ENCODE peak calls at places on chromosomes 6 and 20, in ten cellular contexts. J is breast epithelium; T is activated CD4-positive, alpha-beta T cell treated with anti-CD3 and anti-CD28 coated beads, Interleukin-2, amount 10 ng/mL, durations not matched to agents 7 days and 5 days; N is retina; Q is HTR-8/SVneo; G is NCI-H2081; V is left cardiac atrium; Z is head of caudate nucleus; B is amniotic epithelial cell; I is GM23338. K is an unnamed sample.

GRCh38 chr6:11744753-11745152 is 33.9 kb downstream of the ADTRP start:
- DNase-seq in J (peak), T (no peak), N (no peak), Q (no peak), G (no peak), V (peak), Z (no peak), B (peak), I (no peak), K (peak)

GRCh38 chr6:39847216-39847615 is 55.0 kb downstream of the DAAM2 start:
- DNase-seq in J (no peak), T (no peak), N (no peak), Q (no peak), G (no peak), V (peak), Z (peak), B (no peak), I (peak), K (no peak)

GRCh38 chr6:166704171-166704570 is 77.1 kb upstream of the RPS6KA2 start:
- DNase-seq in J (no peak), T (no peak), N (no peak), Q (no peak), G (no peak), V (no peak), Z (no peak), B (no peak), I (no peak), K (no peak)

GRCh38 chr20:3696745-3697587 is 15.2 kb upstream of the ADAM33 start:
- DNase-seq in J (no peak), T (no peak), N (no peak), Q (no peak), G (no peak), V (no peak), Z (no peak), B (no peak), I (no peak), K (no peak)

GRCh38 chr6:113291751-113292445 is 565.2 kb upstream of the MARCKS start:
- DNase-seq in J (no peak), T (no peak), N (no peak), Q (no peak), G (no peak), V (no peak), Z (peak), B (no peak), I (no peak), K (peak)

GRCh38 chr20:53914091-53914860 is 156.1 kb downstream of the BCAS1 start:
- DNase-seq in J (no peak), T (no peak), N (peak), Q (no peak), G (no peak), V (no peak), Z (no peak), B (no peak), I (no peak), K (peak)

GRCh38 chr6:151806757-151807512 is 547 bp upstream of the ESR1 start:
- DNase-seq in J (no peak), T (no peak), N (no peak), Q (no peak), G (no peak), V (no peak), Z (no peak), B (no peak), I (peak), K (no peak)

GRCh38 chr6:149403534-149403933 is 3.5 kb downstream of the SUMO4 start:
- DNase-seq in J (no peak), T (no peak), N (no peak), Q (no peak), G (no peak), V (no peak), Z (no peak), B (no peak), I (no peak), K (no peak)

GRCh38 chr6:98877250-98877649 is 42.9 kb downstream of the POU3F2 start:
- DNase-seq in J (no peak), T (no peak), N (no peak), Q (no peak), G (no peak), V (no peak), Z (no peak), B (peak), I (no peak), K (peak)

GRCh38 chr6:161101517-161101916 is 109.9 kb downstream of the MAP3K4 start:
- DNase-seq in J (no peak), T (no peak), N (peak), Q (no peak), G (no peak), V (no peak), Z (peak), B (no peak), I (peak), K (no peak)

GRCh38 chr6:12602951-12603710 is 113.4 kb upstream of the PHACTR1 start:
- DNase-seq in J (peak), T (no peak), N (peak), Q (peak), G (peak), V (peak), Z (no peak), B (peak), I (peak), K (peak)

GRCh38 chr6:18031189-18031588 is 43.8 kb upstream of the KIF13A start:
- DNase-seq in J (no peak), T (no peak), N (no peak), Q (no peak), G (no peak), V (no peak), Z (no peak), B (no peak), I (no peak), K (no peak)

GRCh38 chr6:142771162-142771561 is 173.8 kb downstream of the HIVEP2 start:
- DNase-seq in J (no peak), T (no peak), N (no peak), Q (no peak), G (no peak), V (no peak), Z (no peak), B (no peak), I (no peak), K (no peak)

GRCh38 chr6:135995160-135995898 is 143.8 kb downstream of the PDE7B start:
- DNase-seq in J (no peak), T (no peak), N (no peak), Q (peak), G (no peak), V (no peak), Z (no peak), B (peak), I (no peak), K (peak)

GRCh38 chr6:117491916-117492315 is 9.4 kb downstream of the DCBLD1 start:
- DNase-seq in J (no peak), T (no peak), N (no peak), Q (peak), G (no peak), V (no peak), Z (no peak), B (no peak), I (no peak), K (no peak)

GRCh38 chr6:133205304-133205703 is 35.9 kb upstream of the EYA4 start:
- DNase-seq in J (no peak), T (no peak), N (no peak), Q (no peak), G (no peak), V (no peak), Z (no peak), B (no peak), I (no peak), K (no peak)

GRCh38 chr6:72401865-72402264 is 220.0 kb upstream of the KCNQ5 start:
- DNase-seq in J (no peak), T (no peak), N (no peak), Q (no peak), G (no peak), V (no peak), Z (no peak), B (no peak), I (no peak), K (no peak)

GRCh38 chr6:18392346-18392877 is 5.3 kb downstream of the RNF144B start:
- DNase-seq in J (no peak), T (no peak), N (no peak), Q (no peak), G (no peak), V (no peak), Z (no peak), B (no peak), I (no peak), K (no peak)

GRCh38 chr6:34151321-34152041 is 5.6 kb upstream of the GRM4 start:
- DNase-seq in J (no peak), T (no peak), N (no peak), Q (no peak), G (no peak), V (no peak), Z (no peak), B (no peak), I (peak), K (no peak)

GRCh38 chr6:44219053-44219814 is 2.5 kb downstream of the MYMX start:
- DNase-seq in J (peak), T (no peak), N (peak), Q (peak), G (peak), V (peak), Z (no peak), B (peak), I (peak), K (peak)

GRCh38 chr6:14211596-14211961 is 94.0 kb downstream of the CD83 start:
- DNase-seq in J (no peak), T (peak), N (peak), Q (peak), G (no peak), V (peak), Z (peak), B (peak), I (peak), K (peak)

GRCh38 chr20:32828029-32828666 is 8.4 kb downstream of the MAPRE1 start:
- DNase-seq in J (no peak), T (no peak), N (no peak), Q (no peak), G (no peak), V (no peak), Z (no peak), B (no peak), I (no peak), K (no peak)

GRCh38 chr6:28105286-28105685 is 19.1 kb upstream of the ZSCAN16 start:
- DNase-seq in J (no peak), T (no peak), N (no peak), Q (peak), G (peak), V (no peak), Z (no peak), B (peak), I (peak), K (peak)

GRCh38 chr20:59933296-59933848 is at the start of gene SYCP2:
- DNase-seq in J (peak), T (peak), N (no peak), Q (no peak), G (no peak), V (peak), Z (peak), B (no peak), I (peak), K (peak)

GRCh38 chr6:156948240-156948639 is 171.1 kb downstream of the ARID1B start:
- DNase-seq in J (no peak), T (no peak), N (no peak), Q (no peak), G (no peak), V (no peak), Z (no peak), B (no peak), I (no peak), K (no peak)

K was measured in fibroblast of villous mesenchyme.